ENCODE peak calls at places on chromosomes 16 and 17, in ten cellular contexts. L, O, C, U, P, Y, I, A, D and Q are unnamed samples.
A peak's percentile ranks its signal among the peaks of the same experiment; 100 is the strongest.

GRCh38 chr17:6761817-6762216 is 6.0 kb downstream of the XAF1 start:
- DNase-seq in D (no peak), Y (peak; percentile 37), O (no peak), U (no peak), C (no peak), A (no peak), L (no peak), I (no peak), P (no peak), Q (no peak)

GRCh38 chr17:77163521-77164280 is 22.9 kb downstream of the SEC14L1 start:
- DNase-seq in I (no peak), P (no peak), Y (no peak), C (no peak), A (no peak), D (no peak), O (no peak), U (no peak), L (no peak), Q (no peak)

GRCh38 chr16:87002717-87003413 is 314.3 kb downstream of the C16orf95 start:
- DNase-seq in A (peak; percentile 47), Y (peak; percentile 74), D (no peak), P (no peak), C (no peak), L (no peak), O (no peak), I (no peak), U (no peak), Q (no peak)

GRCh38 chr17:76986318-76986717 is 118.1 kb downstream of the MGAT5B start:
- DNase-seq in U (no peak), D (no peak), A (no peak), I (no peak), P (no peak), C (no peak), L (no peak), Y (no peak), O (peak; percentile 30), Q (no peak)

GRCh38 chr16:88955906-88956305 is 21.1 kb downstream of the CBFA2T3 start:
- DNase-seq in L (no peak), C (no peak), P (no peak), O (peak; percentile 34), D (no peak), A (no peak), I (peak; percentile 18), U (no peak), Y (no peak), Q (no peak)

GRCh38 chr17:8693328-8693727 is 51.3 kb downstream of the CCDC42 start:
- DNase-seq in I (no peak), O (no peak), Y (no peak), L (no peak), P (no peak), C (no peak), U (no peak), A (peak; percentile 56), D (no peak), Q (no peak)

GRCh38 chr17:68368387-68368786 is 77.1 kb downstream of the ARSG start:
- DNase-seq in A (no peak), Y (no peak), D (no peak), L (no peak), C (no peak), P (no peak), U (no peak), I (no peak), O (no peak), Q (no peak)

GRCh38 chr17:12089809-12090384 is 69.2 kb downstream of the MAP2K4 start:
- DNase-seq in L (no peak), O (no peak), C (no peak), A (no peak), D (peak; percentile 94), P (no peak), Y (peak; percentile 70), I (no peak), U (no peak), Q (no peak)

GRCh38 chr16:73019456-73020362 is 28.2 kb downstream of the ZFHX3 start:
- DNase-seq in P (no peak), D (peak; percentile 71), C (no peak), L (no peak), O (no peak), U (no peak), A (peak; percentile 75), Y (peak; percentile 90), I (no peak), Q (peak; percentile 28)

GRCh38 chr17:60704170-60704569 is 26.5 kb downstream of the BCAS3 start:
- DNase-seq in D (no peak), L (no peak), P (no peak), Y (no peak), O (no peak), I (no peak), C (no peak), A (no peak), U (no peak), Q (no peak)

GRCh38 chr17:40602445-40603443 is 37.5 kb upstream of the CCR7 start:
- DNase-seq in Y (no peak), L (no peak), U (no peak), C (no peak), I (no peak), A (no peak), P (no peak), O (no peak), D (no peak), Q (no peak)

GRCh38 chr16:70392606-70393005 is 45.9 kb downstream of the DDX19A start:
- DNase-seq in A (no peak), L (no peak), I (no peak), P (no peak), D (no peak), U (no peak), O (no peak), C (no peak), Y (no peak), Q (no peak)

GRCh38 chr16:73753931-73754330 is 542.7 kb upstream of the PSMD7 start:
- DNase-seq in U (no peak), D (no peak), I (no peak), O (no peak), C (no peak), L (no peak), Y (no peak), A (no peak), P (no peak), Q (no peak)

GRCh38 chr17:58191259-58191896 is 1.1 kb upstream of the EPX start:
- DNase-seq in P (no peak), L (no peak), I (no peak), O (no peak), U (no peak), C (no peak), Y (no peak), D (no peak), A (no peak), Q (no peak)

DNA sequence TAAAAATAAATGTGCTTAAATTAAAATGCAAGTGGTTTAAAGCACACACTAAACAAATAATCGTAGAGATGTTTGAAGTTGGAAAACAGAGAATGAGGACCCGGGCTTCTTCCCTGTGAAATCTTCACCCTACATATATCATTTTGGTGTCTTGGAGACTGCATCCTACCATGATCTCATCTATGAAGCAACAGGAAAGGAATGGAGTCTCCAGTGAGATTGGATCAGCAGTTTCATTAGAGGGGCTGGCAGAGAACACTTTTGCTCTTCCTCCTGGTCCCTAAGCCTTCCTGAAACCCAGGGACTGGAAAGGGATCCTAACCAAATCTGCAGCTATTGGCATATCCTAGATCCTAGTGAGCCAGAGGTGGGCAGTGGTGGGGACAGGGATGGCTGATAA is 85.0 kb downstream of the GRIN2A start:
- DNase-seq in Y (peak; percentile 54), A (no peak), P (no peak), U (no peak), O (no peak), L (no peak), I (no peak), C (no peak), D (no peak), Q (no peak)
- H3K4me3 ChIP-seq in Y (no peak overlapping the region), A (no peak overlapping the region), P (no peak overlapping the region), U (no peak overlapping the region), O (no peak overlapping the region), L (no peak overlapping the region), I (no peak overlapping the region), C (no peak overlapping the region), D (no peak overlapping the region), Q (no peak overlapping the region)

GRCh38 chr17:38925263-38925995 is at the start of gene LASP1NB:
- DNase-seq in L (peak; percentile 50), I (no peak), C (peak; percentile 85), Y (peak; percentile 54), O (no peak), P (peak; percentile 62), D (no peak), A (peak; percentile 72), U (no peak), Q (no peak)
- H3K27ac ChIP-seq in L (peak within 1 kb of the TSS; percentile 58), I (no peak within 1 kb of the TSS), C (peak within 1 kb of the TSS; percentile 77), Y (no peak within 1 kb of the TSS), O (peak within 1 kb of the TSS; percentile 41), P (peak within 1 kb of the TSS; percentile 0), D (no peak within 1 kb of the TSS), A (peak within 1 kb of the TSS; percentile 68), U (no peak within 1 kb of the TSS), Q (no peak within 1 kb of the TSS)

GRCh38 chr16:85861095-85861825 is 37.7 kb upstream of the IRF8 start:
- DNase-seq in Y (no peak), L (no peak), A (peak; percentile 49), C (no peak), I (no peak), P (no peak), U (no peak), O (no peak), D (no peak), Q (no peak)
- H3K4me3 ChIP-seq in Y (no peak overlapping the region), L (no peak overlapping the region), A (no peak overlapping the region), C (no peak overlapping the region), I (no peak overlapping the region), P (no peak overlapping the region), U (no peak overlapping the region), O (no peak overlapping the region), D (no peak overlapping the region), Q (no peak overlapping the region)

GRCh38 chr16:1532081-1532760 is 1.2 kb upstream of the TMEM204 start:
- DNase-seq in L (peak; percentile 84), Y (no peak), C (no peak), I (no peak), U (no peak), D (no peak), O (no peak), A (peak; percentile 92), P (no peak), Q (no peak)

GRCh38 chr16:1530883-1531637 is 2.4 kb upstream of the TMEM204 start:
- DNase-seq in L (peak; percentile 77), A (peak; percentile 83), O (no peak), D (no peak), U (no peak), I (no peak), C (no peak), P (no peak), Y (no peak), Q (no peak)

GRCh38 chr16:1532771-1533170 is 695 bp upstream of the TMEM204 start:
- DNase-seq in D (no peak), I (no peak), A (no peak), L (peak; percentile 42), C (no peak), P (no peak), U (no peak), Y (no peak), O (no peak), Q (no peak)

GRCh38 chr16:1530349-1530882 is 3.0 kb upstream of the TMEM204 start:
- DNase-seq in L (no peak), A (no peak), D (no peak), I (no peak), P (no peak), C (no peak), O (no peak), U (no peak), Y (no peak), Q (no peak)

DNA sequence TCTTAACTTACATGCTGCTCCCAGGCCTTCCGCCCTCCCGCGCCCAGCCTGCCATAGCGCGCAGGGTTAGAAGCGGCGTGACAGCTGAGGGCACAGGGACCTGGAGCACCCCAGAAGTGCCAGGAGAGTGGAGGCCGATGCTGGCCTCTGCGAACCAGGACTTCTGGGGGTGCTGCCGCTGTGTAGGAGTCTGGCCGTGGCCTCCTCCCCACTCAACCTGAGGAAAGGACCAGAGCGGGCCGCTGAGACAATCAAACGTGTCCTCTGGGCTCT is 1.9 kb upstream of the TMEM204 start:
- DNase-seq in Y (no peak), D (no peak), L (peak; percentile 33), U (no peak), A (no peak), C (no peak), O (no peak), P (no peak), I (no peak), Q (no peak)
- H3K27ac ChIP-seq in Y (no peak overlapping the region), D (no peak overlapping the region), L (peak overlapping the region; percentile 93), U (no peak overlapping the region), A (peak overlapping the region; percentile 86), C (no peak overlapping the region), O (peak overlapping the region; percentile 95), P (peak overlapping the region; percentile 85), I (peak overlapping the region; percentile 22), Q (peak overlapping the region; percentile 88)